ENCODE peak calls at places on chromosomes 6 and 20, in four cellular contexts. F is breast epithelium; W is stimulated activated CD4-positive, alpha-beta T cell treated with anti-CD3 and anti-CD28 coated beads, Interleukin-4, amount 100 ng/mL, for 1 hour; Q is T-cell. C is an unnamed sample.

GRCh38 chr20:10893331-10893730 is 219.5 kb upstream of the JAG1 start:
- DNase-seq in F (no peak), W (no peak), Q (no peak), C (no peak)

GRCh38 chr20:45355209-45355608 is 7.0 kb upstream of the SDC4 start:
- DNase-seq in F (no peak), W (no peak), Q (no peak), C (no peak)

GRCh38 chr6:3280091-3280490 is 21.3 kb downstream of the PSMG4 start:
- DNase-seq in F (no peak), W (no peak), Q (no peak), C (no peak)

GRCh38 chr20:11274137-11274536 is 600.3 kb upstream of the JAG1 start:
- DNase-seq in F (no peak), W (no peak), Q (no peak), C (no peak)

GRCh38 chr6:89927788-89928565 is 33.7 kb downstream of the GJA10 start:
- DNase-seq in F (no peak), W (no peak), Q (no peak), C (no peak)

GRCh38 chr6:155177369-155177961 is 86.3 kb upstream of the CLDN20 start:
- DNase-seq in F (no peak), W (no peak), Q (peak; percentile 25), C (no peak)

GRCh38 chr20:57260065-57260958 is 6.1 kb downstream of the BMP7 start:
- DNase-seq in F (no peak), W (no peak), Q (no peak), C (no peak)

GRCh38 chr6:161141173-161141572 is 132.7 kb downstream of the AGPAT4 start:
- DNase-seq in F (no peak), W (no peak), Q (no peak), C (no peak)

GRCh38 chr6:7219310-7219709 is 93.7 kb downstream of the SSR1 start:
- DNase-seq in F (no peak), W (no peak), Q (no peak), C (no peak)

GRCh38 chr20:3171391-3172125 is 1.8 kb downstream of the LZTS3 start:
- DNase-seq in F (no peak), W (no peak), Q (no peak), C (no peak)

GRCh38 chr6:125746731-125747588 is 2.5 kb upstream of the HEY2 start:
- DNase-seq in F (no peak), W (peak; percentile 60), Q (peak; percentile 74), C (peak; percentile 46)

GRCh38 chr20:57939499-57939898 is 229.7 kb upstream of the PMEPA1 start:
- DNase-seq in F (no peak), W (no peak), Q (no peak), C (no peak)

GRCh38 chr6:42243046-42243445 is 25.4 kb upstream of the MRPS10 start:
- DNase-seq in F (peak; percentile 70), W (no peak), Q (no peak), C (no peak)

GRCh38 chr6:27495386-27496135 is 22.7 kb upstream of the ZNF184 start:
- DNase-seq in F (no peak), W (peak; percentile 66), Q (no peak), C (peak; percentile 48)

GRCh38 chr20:36098364-36098763 is 56.2 kb upstream of the EPB41L1 start:
- DNase-seq in F (no peak), W (no peak), Q (no peak), C (peak; percentile 61)

GRCh38 chr6:149890629-149891045 is 7.3 kb downstream of the RAET1E start:
- DNase-seq in F (no peak), W (no peak), Q (no peak), C (no peak)

GRCh38 chr20:14446446-14446845 is 109.0 kb upstream of the FLRT3 start:
- DNase-seq in F (no peak), W (no peak), Q (no peak), C (no peak)

GRCh38 chr6:163826668-163827067 is 412.1 kb downstream of the QKI start:
- DNase-seq in F (no peak), W (no peak), Q (no peak), C (no peak)

C was measured in left lung.